ENCODE peak calls at places on chromosomes 12 and 14, in six cellular contexts. One of them, this sample, is unnamed.

GRCh38 chr14:31576949-31577348 is 15.7 kb downstream of the NUBPL start:
- DNase-seq in astrocyte of the spinal cord: no peak
- DNase-seq in NCI-H2081: no peak
- DNase-seq in sigmoid colon: no peak
- DNase-seq in stimulated activated CD4-positive, alpha-beta T cell treated with anti-CD3 and anti-CD28 coated beads, Interleukin-15, amount 100 ng/mL, for 1 hour: no peak
- DNase-seq in H1: no peak
- DNase-seq in this sample: no peak

GRCh38 chr12:85280984-85281946 is 1.2 kb downstream of the ALX1 start:
- DNase-seq in astrocyte of the spinal cord: peak
- DNase-seq in H1: no peak
- DNase-seq in stimulated activated CD4-positive, alpha-beta T cell treated with anti-CD3 and anti-CD28 coated beads, Interleukin-15, amount 100 ng/mL, for 1 hour: no peak
- DNase-seq in sigmoid colon: no peak
- DNase-seq in NCI-H2081: no peak
- DNase-seq in this sample: no peak

GRCh38 chr14:73746540-73747385 is 32.6 kb upstream of the PNMA1 start:
- DNase-seq in sigmoid colon: peak
- DNase-seq in astrocyte of the spinal cord: no peak
- DNase-seq in NCI-H2081: no peak
- DNase-seq in H1: no peak
- DNase-seq in stimulated activated CD4-positive, alpha-beta T cell treated with anti-CD3 and anti-CD28 coated beads, Interleukin-15, amount 100 ng/mL, for 1 hour: no peak
- DNase-seq in this sample: no peak

GRCh38 chr14:51444381-51445000 is 204.4 kb downstream of the TMX1 start:
- DNase-seq in astrocyte of the spinal cord: peak
- DNase-seq in sigmoid colon: no peak
- DNase-seq in stimulated activated CD4-positive, alpha-beta T cell treated with anti-CD3 and anti-CD28 coated beads, Interleukin-15, amount 100 ng/mL, for 1 hour: no peak
- DNase-seq in H1: no peak
- DNase-seq in NCI-H2081: no peak
- DNase-seq in this sample: no peak

GRCh38 chr14:96249016-96249415 is 7.0 kb upstream of the BDKRB1 start:
- DNase-seq in astrocyte of the spinal cord: peak
- DNase-seq in NCI-H2081: no peak
- DNase-seq in H1: no peak
- DNase-seq in sigmoid colon: peak
- DNase-seq in stimulated activated CD4-positive, alpha-beta T cell treated with anti-CD3 and anti-CD28 coated beads, Interleukin-15, amount 100 ng/mL, for 1 hour: no peak
- DNase-seq in this sample: no peak

GRCh38 chr14:99123208-99123870 is 148.7 kb downstream of the BCL11B start:
- DNase-seq in astrocyte of the spinal cord: no peak
- DNase-seq in sigmoid colon: peak
- DNase-seq in stimulated activated CD4-positive, alpha-beta T cell treated with anti-CD3 and anti-CD28 coated beads, Interleukin-15, amount 100 ng/mL, for 1 hour: no peak
- DNase-seq in H1: no peak
- DNase-seq in NCI-H2081: no peak
- DNase-seq in this sample: no peak

GRCh38 chr14:86865934-86866333 is 1127.0 kb downstream of the GALC start:
- DNase-seq in H1: no peak
- DNase-seq in sigmoid colon: no peak
- DNase-seq in NCI-H2081: no peak
- DNase-seq in stimulated activated CD4-positive, alpha-beta T cell treated with anti-CD3 and anti-CD28 coated beads, Interleukin-15, amount 100 ng/mL, for 1 hour: no peak
- DNase-seq in astrocyte of the spinal cord: no peak
- DNase-seq in this sample: no peak

GRCh38 chr14:104782823-104783170 is 12.8 kb downstream of the AKT1 start:
- DNase-seq in H1: no peak
- DNase-seq in NCI-H2081: no peak
- DNase-seq in stimulated activated CD4-positive, alpha-beta T cell treated with anti-CD3 and anti-CD28 coated beads, Interleukin-15, amount 100 ng/mL, for 1 hour: no peak
- DNase-seq in astrocyte of the spinal cord: no peak
- DNase-seq in sigmoid colon: no peak
- DNase-seq in this sample: no peak

GRCh38 chr12:133206390-133206789 is 25.1 kb downstream of the ZNF268 start:
- DNase-seq in astrocyte of the spinal cord: no peak
- DNase-seq in NCI-H2081: no peak
- DNase-seq in sigmoid colon: no peak
- DNase-seq in stimulated activated CD4-positive, alpha-beta T cell treated with anti-CD3 and anti-CD28 coated beads, Interleukin-15, amount 100 ng/mL, for 1 hour: no peak
- DNase-seq in H1: no peak
- DNase-seq in this sample: no peak

GRCh38 chr14:42013560-42013959 is 406.9 kb downstream of the LRFN5 start:
- DNase-seq in H1: no peak
- DNase-seq in NCI-H2081: no peak
- DNase-seq in sigmoid colon: no peak
- DNase-seq in stimulated activated CD4-positive, alpha-beta T cell treated with anti-CD3 and anti-CD28 coated beads, Interleukin-15, amount 100 ng/mL, for 1 hour: no peak
- DNase-seq in astrocyte of the spinal cord: peak
- DNase-seq in this sample: no peak

GRCh38 chr14:38040411-38040810 is 167.3 kb upstream of the SSTR1 start:
- DNase-seq in stimulated activated CD4-positive, alpha-beta T cell treated with anti-CD3 and anti-CD28 coated beads, Interleukin-15, amount 100 ng/mL, for 1 hour: no peak
- DNase-seq in NCI-H2081: no peak
- DNase-seq in astrocyte of the spinal cord: no peak
- DNase-seq in sigmoid colon: no peak
- DNase-seq in H1: no peak
- DNase-seq in this sample: no peak

GRCh38 chr14:104349950-104350349 is 211.6 kb downstream of the KIF26A start:
- DNase-seq in stimulated activated CD4-positive, alpha-beta T cell treated with anti-CD3 and anti-CD28 coated beads, Interleukin-15, amount 100 ng/mL, for 1 hour: no peak
- DNase-seq in H1: no peak
- DNase-seq in sigmoid colon: peak
- DNase-seq in NCI-H2081: no peak
- DNase-seq in astrocyte of the spinal cord: no peak
- DNase-seq in this sample: peak

GRCh38 chr12:3589745-3590144 is 98.7 kb downstream of the PRMT8 start:
- DNase-seq in astrocyte of the spinal cord: no peak
- DNase-seq in NCI-H2081: no peak
- DNase-seq in H1: no peak
- DNase-seq in sigmoid colon: peak
- DNase-seq in stimulated activated CD4-positive, alpha-beta T cell treated with anti-CD3 and anti-CD28 coated beads, Interleukin-15, amount 100 ng/mL, for 1 hour: no peak
- DNase-seq in this sample: no peak

GRCh38 chr12:15720299-15720698 is 68.9 kb downstream of the EPS8 start:
- DNase-seq in H1: no peak
- DNase-seq in stimulated activated CD4-positive, alpha-beta T cell treated with anti-CD3 and anti-CD28 coated beads, Interleukin-15, amount 100 ng/mL, for 1 hour: no peak
- DNase-seq in astrocyte of the spinal cord: no peak
- DNase-seq in NCI-H2081: no peak
- DNase-seq in sigmoid colon: no peak
- DNase-seq in this sample: no peak

GRCh38 chr12:1629338-1630080 is 478 bp downstream of the WNT5B start:
- DNase-seq in stimulated activated CD4-positive, alpha-beta T cell treated with anti-CD3 and anti-CD28 coated beads, Interleukin-15, amount 100 ng/mL, for 1 hour: no peak
- DNase-seq in H1: no peak
- DNase-seq in astrocyte of the spinal cord: no peak
- DNase-seq in NCI-H2081: peak
- DNase-seq in sigmoid colon: no peak
- DNase-seq in this sample: no peak

GRCh38 chr12:48996794-48997718 is 2.1 kb downstream of the DDN start:
- DNase-seq in sigmoid colon: peak
- DNase-seq in astrocyte of the spinal cord: peak
- DNase-seq in H1: no peak
- DNase-seq in stimulated activated CD4-positive, alpha-beta T cell treated with anti-CD3 and anti-CD28 coated beads, Interleukin-15, amount 100 ng/mL, for 1 hour: no peak
- DNase-seq in NCI-H2081: peak
- DNase-seq in this sample: peak

GRCh38 chr12:116313194-116313910 is 35.9 kb upstream of the MED13L start:
- DNase-seq in H1: no peak
- DNase-seq in stimulated activated CD4-positive, alpha-beta T cell treated with anti-CD3 and anti-CD28 coated beads, Interleukin-15, amount 100 ng/mL, for 1 hour: no peak
- DNase-seq in sigmoid colon: no peak
- DNase-seq in NCI-H2081: no peak
- DNase-seq in astrocyte of the spinal cord: no peak
- DNase-seq in this sample: no peak

GRCh38 chr12:85894653-85895052 is 20.6 kb downstream of the NTS start:
- DNase-seq in sigmoid colon: no peak
- DNase-seq in H1: no peak
- DNase-seq in NCI-H2081: no peak
- DNase-seq in astrocyte of the spinal cord: no peak
- DNase-seq in stimulated activated CD4-positive, alpha-beta T cell treated with anti-CD3 and anti-CD28 coated beads, Interleukin-15, amount 100 ng/mL, for 1 hour: no peak
- DNase-seq in this sample: no peak

GRCh38 chr14:77763978-77764377 is 3.0 kb upstream of the SNW1 start:
- DNase-seq in sigmoid colon: no peak
- DNase-seq in H1: no peak
- DNase-seq in astrocyte of the spinal cord: no peak
- DNase-seq in stimulated activated CD4-positive, alpha-beta T cell treated with anti-CD3 and anti-CD28 coated beads, Interleukin-15, amount 100 ng/mL, for 1 hour: no peak
- DNase-seq in NCI-H2081: no peak
- DNase-seq in this sample: no peak

GRCh38 chr12:120276734-120277133 is 11.2 kb upstream of the PXN start:
- DNase-seq in NCI-H2081: no peak
- DNase-seq in H1: no peak
- DNase-seq in astrocyte of the spinal cord: no peak
- DNase-seq in sigmoid colon: no peak
- DNase-seq in stimulated activated CD4-positive, alpha-beta T cell treated with anti-CD3 and anti-CD28 coated beads, Interleukin-15, amount 100 ng/mL, for 1 hour: no peak
- DNase-seq in this sample: no peak

GRCh38 chr14:51211149-51211548 is 28.9 kb upstream of the TMX1 start:
- DNase-seq in astrocyte of the spinal cord: peak
- DNase-seq in sigmoid colon: no peak
- DNase-seq in stimulated activated CD4-positive, alpha-beta T cell treated with anti-CD3 and anti-CD28 coated beads, Interleukin-15, amount 100 ng/mL, for 1 hour: no peak
- DNase-seq in H1: no peak
- DNase-seq in NCI-H2081: peak
- DNase-seq in this sample: no peak

GRCh38 chr12:127773520-127773919 is 493.4 kb upstream of the TMEM132C start:
- DNase-seq in NCI-H2081: no peak
- DNase-seq in H1: no peak
- DNase-seq in sigmoid colon: no peak
- DNase-seq in stimulated activated CD4-positive, alpha-beta T cell treated with anti-CD3 and anti-CD28 coated beads, Interleukin-15, amount 100 ng/mL, for 1 hour: no peak
- DNase-seq in astrocyte of the spinal cord: no peak
- DNase-seq in this sample: no peak

GRCh38 chr14:38065101-38065762 is 142.5 kb upstream of the SSTR1 start:
- DNase-seq in H1: no peak
- DNase-seq in stimulated activated CD4-positive, alpha-beta T cell treated with anti-CD3 and anti-CD28 coated beads, Interleukin-15, amount 100 ng/mL, for 1 hour: peak
- DNase-seq in sigmoid colon: no peak
- DNase-seq in astrocyte of the spinal cord: no peak
- DNase-seq in NCI-H2081: no peak
- DNase-seq in this sample: peak

GRCh38 chr12:14962797-14963196 is 1.4 kb upstream of the ARHGDIB start:
- DNase-seq in stimulated activated CD4-positive, alpha-beta T cell treated with anti-CD3 and anti-CD28 coated beads, Interleukin-15, amount 100 ng/mL, for 1 hour: no peak
- DNase-seq in H1: no peak
- DNase-seq in NCI-H2081: no peak
- DNase-seq in sigmoid colon: no peak
- DNase-seq in astrocyte of the spinal cord: no peak
- DNase-seq in this sample: no peak

GRCh38 chr12:47458273-47458672 is 247.6 kb downstream of the RPAP3 start:
- DNase-seq in NCI-H2081: no peak
- DNase-seq in astrocyte of the spinal cord: no peak
- DNase-seq in sigmoid colon: no peak
- DNase-seq in H1: no peak
- DNase-seq in stimulated activated CD4-positive, alpha-beta T cell treated with anti-CD3 and anti-CD28 coated beads, Interleukin-15, amount 100 ng/mL, for 1 hour: no peak
- DNase-seq in this sample: no peak

GRCh38 chr12:91662021-91662420 is 479.4 kb upstream of the DCN start:
- DNase-seq in astrocyte of the spinal cord: peak
- DNase-seq in H1: no peak
- DNase-seq in NCI-H2081: no peak
- DNase-seq in stimulated activated CD4-positive, alpha-beta T cell treated with anti-CD3 and anti-CD28 coated beads, Interleukin-15, amount 100 ng/mL, for 1 hour: no peak
- DNase-seq in sigmoid colon: no peak
- DNase-seq in this sample: no peak

GRCh38 chr14:59483360-59483759 is 848 bp downstream of the L3HYPDH start:
- DNase-seq in stimulated activated CD4-positive, alpha-beta T cell treated with anti-CD3 and anti-CD28 coated beads, Interleukin-15, amount 100 ng/mL, for 1 hour: no peak
- DNase-seq in NCI-H2081: peak
- DNase-seq in astrocyte of the spinal cord: peak
- DNase-seq in sigmoid colon: no peak
- DNase-seq in H1: no peak
- DNase-seq in this sample: no peak